ENCODE peak calls at places on chromosomes 6 and 20, in five cellular contexts. L is fibroblast of mammary gland, W is A673, G is colonic mucosa, T is coronary artery. H is an unnamed sample.

GRCh38 chr6:84422380-84422968 is 195.0 kb upstream of the CEP162 start:
- DNase-seq in L (peak; percentile 49), W (peak; percentile 63), G (peak; percentile 20), T (peak; percentile 84), H (peak; percentile 91)

GRCh38 chr6:150684715-150685459 is 85.2 kb downstream of the PLEKHG1 start:
- DNase-seq in L (no peak), W (no peak), G (peak; percentile 61), T (no peak), H (no peak)

GRCh38 chr20:4041748-4042411 is 26.5 kb upstream of the RNF24 start:
- DNase-seq in L (peak; percentile 97), W (no peak), G (peak; percentile 96), T (no peak), H (no peak)

GRCh38 chr20:57493091-57493615 is 31.8 kb downstream of the CTCFL start:
- DNase-seq in L (no peak), W (no peak), G (no peak), T (no peak), H (no peak)

GRCh38 chr6:170147832-170148708 is 142.8 kb downstream of the DLL1 start:
- DNase-seq in L (no peak), W (no peak), G (no peak), T (no peak), H (no peak)

GRCh38 chr20:23296841-23297701 is 53.5 kb upstream of the NXT1 start:
- DNase-seq in L (peak; percentile 4), W (no peak), G (no peak), T (peak; percentile 75), H (no peak)

GRCh38 chr20:36744764-36745191 is 1.1 kb downstream of the NDRG3 start:
- DNase-seq in L (peak; percentile 47), W (no peak), G (no peak), T (peak; percentile 85), H (peak; percentile 4)

GRCh38 chr6:131368077-131368911 is 204.7 kb upstream of the ARG1 start:
- DNase-seq in L (peak; percentile 47), W (peak; percentile 94), G (peak; percentile 80), T (no peak), H (no peak)

GRCh38 chr20:56993020-56993419 is 273.4 kb downstream of the BMP7 start:
- DNase-seq in L (no peak), W (no peak), G (no peak), T (no peak), H (no peak)

GRCh38 chr20:2800590-2801458 is at the start of gene CPXM1:
- DNase-seq in L (peak; percentile 6), W (no peak), G (no peak), T (peak; percentile 72), H (peak; percentile 74)
- TF ChIP-seq CTCF in L (no peak), W (no peak), G (no peak), T (no peak), H (peak; percentile 26)

GRCh38 chr6:12637960-12638641 is 78.5 kb upstream of the PHACTR1 start:
- DNase-seq in L (peak; percentile 64), W (peak; percentile 87), G (peak; percentile 34), T (no peak), H (peak; percentile 66)
- TF ChIP-seq CTCF in L (peak; percentile 81), W (peak; percentile 85), G (peak; percentile 43), T (peak; percentile 30), H (peak; percentile 79)

DNA sequence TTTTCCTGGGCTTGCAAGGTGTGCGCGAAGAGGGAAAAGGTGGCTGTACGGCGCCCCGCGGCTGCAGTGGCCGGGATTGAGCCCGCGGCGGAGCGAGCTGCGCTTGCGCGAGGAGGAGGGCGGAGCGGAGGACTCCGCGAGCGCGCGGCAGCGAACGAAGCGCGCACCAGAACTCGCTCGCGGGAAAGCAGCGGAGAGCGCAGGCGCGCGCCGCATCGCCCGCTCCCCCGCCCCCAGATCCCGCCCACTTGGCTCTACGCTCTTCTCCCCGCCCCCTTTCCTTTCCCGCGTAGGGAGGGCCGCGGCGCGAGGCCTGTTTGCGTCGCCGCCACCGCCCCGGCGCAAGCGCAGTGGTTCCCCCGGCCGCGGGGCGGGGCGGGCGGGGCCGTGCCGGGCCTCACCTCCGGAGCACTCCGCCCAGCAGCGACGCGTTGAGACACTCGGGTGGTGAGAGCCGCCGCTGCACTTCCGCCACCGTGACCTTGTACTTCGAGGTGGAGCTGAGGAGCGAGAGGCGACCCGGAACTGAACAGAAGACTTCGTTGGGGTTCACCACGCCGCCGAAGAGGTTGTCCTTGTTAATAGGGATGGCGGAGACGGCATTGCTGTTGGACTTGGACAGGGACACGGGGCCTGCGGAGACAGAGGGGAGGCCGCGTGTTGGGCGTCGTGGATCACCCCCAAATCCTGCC is 10.6 kb downstream of the TFAP2A start:
- DNase-seq in L (peak; percentile 85), W (peak; percentile 98), G (peak; percentile 90), T (peak; percentile 83), H (peak; percentile 97)
- TF ChIP-seq CTCF in L (no peak), W (peak; percentile 53), G (peak; percentile 20), T (no peak), H (no peak)

GRCh38 chr6:20360471-20361119 is 41.1 kb upstream of the E2F3 start:
- DNase-seq in L (no peak), W (no peak), G (no peak), T (no peak), H (no peak)

GRCh38 chr6:20366082-20366834 is 35.4 kb upstream of the E2F3 start:
- DNase-seq in L (no peak), W (no peak), G (no peak), T (no peak), H (no peak)

GRCh38 chr6:20364327-20364726 is 37.4 kb upstream of the E2F3 start:
- DNase-seq in L (no peak), W (no peak), G (no peak), T (no peak), H (no peak)

GRCh38 chr6:20365456-20365855 is 36.2 kb upstream of the E2F3 start:
- DNase-seq in L (no peak), W (no peak), G (no peak), T (no peak), H (no peak)

DNA sequence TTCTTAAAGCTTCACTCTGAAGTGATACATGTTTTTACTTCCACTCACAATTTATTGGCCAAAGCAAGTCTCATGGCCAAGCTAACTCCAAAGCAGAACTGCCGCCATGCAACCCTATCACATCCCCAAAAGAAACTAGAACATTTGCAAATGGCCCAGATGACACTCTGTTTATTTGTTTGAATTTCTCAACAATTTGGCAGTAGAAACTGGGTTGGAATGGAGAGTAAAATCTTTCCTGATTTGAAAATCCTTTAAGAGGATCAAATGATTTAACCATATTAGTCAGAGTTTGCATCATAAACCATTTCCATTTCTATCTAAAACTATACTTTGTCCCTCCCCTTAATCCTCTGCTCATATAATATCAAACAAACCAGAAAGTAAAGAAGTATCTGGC is 39.1 kb upstream of the E2F3 start:
- DNase-seq in L (no peak), W (no peak), G (no peak), T (no peak), H (no peak)
- TF ChIP-seq CTCF in L (no peak), W (no peak), G (no peak), T (no peak), H (no peak)